ENCODE peak calls at places on chromosome 4, in ten cellular contexts. M is SJCRH30, K is breast epithelium, X is ovary, A is heart left ventricle, O is H9, G is psoas muscle, L is lower lobe of right lung, F is A673, C is GM23338. Q is an unnamed sample. For H3K27me3, the result is how much of the 10 kb centered on the place peaks cover.

GRCh38 chr4:21991050-21991449 is 42.5 kb upstream of the KCNIP4 start:
- DNase-seq in M (peak), K (no peak), X (no peak), A (no peak), O (no peak), G (no peak), L (no peak), F (no peak), C (no peak), Q (no peak)

GRCh38 chr4:48017108-48017527 is 546 bp downstream of the NIPAL1 start:
- DNase-seq in M (no peak), K (peak), X (peak), A (peak), O (peak), G (peak), L (peak), F (peak), C (peak), Q (peak)

GRCh38 chr4:147057631-147057980 is 111.9 kb upstream of the TTC29 start:
- DNase-seq in M (peak), K (no peak), X (no peak), A (no peak), O (no peak), G (no peak), L (no peak), F (peak), C (peak), Q (no peak)

GRCh38 chr4:20041838-20042237 is 209.9 kb upstream of the SLIT2 start:
- DNase-seq in M (no peak), K (no peak), X (no peak), A (no peak), O (no peak), G (no peak), L (no peak), F (no peak), C (no peak), Q (no peak)

GRCh38 chr4:114807759-114808404 is 209.3 kb downstream of the UGT8 start:
- DNase-seq in M (peak), K (no peak), X (no peak), A (no peak), O (peak), G (no peak), L (no peak), F (peak), C (peak), Q (no peak)

GRCh38 chr4:86496094-86497060 is 97.7 kb upstream of the PTPN13 start:
- DNase-seq in M (peak), K (no peak), X (peak), A (no peak), O (no peak), G (no peak), L (no peak), F (peak), C (peak), Q (no peak)

GRCh38 chr4:150411527-150411926 is 170.4 kb upstream of the MAB21L2 start:
- DNase-seq in M (peak), K (no peak), X (no peak), A (no peak), O (no peak), G (no peak), L (no peak), F (no peak), C (no peak), Q (no peak)

GRCh38 chr4:14335872-14336271 is 666.4 kb upstream of the CPEB2 start:
- DNase-seq in M (no peak), K (no peak), X (no peak), A (no peak), O (no peak), G (no peak), L (no peak), F (no peak), C (no peak), Q (no peak)

GRCh38 chr4:147822128-147822527 is 90.2 kb downstream of the ARHGAP10 start:
- DNase-seq in M (peak), K (no peak), X (peak), A (peak), O (no peak), G (peak), L (peak), F (no peak), C (no peak), Q (no peak)

GRCh38 chr4:80471701-80472100 is 136.2 kb downstream of the CFAP299 start:
- DNase-seq in M (no peak), K (peak), X (peak), A (no peak), O (peak), G (no peak), L (peak), F (no peak), C (peak), Q (no peak)

GRCh38 chr4:109826719-109827118 is 1.1 kb upstream of the RRH start:
- DNase-seq in M (peak), K (no peak), X (no peak), A (no peak), O (no peak), G (no peak), L (no peak), F (peak), C (peak), Q (no peak)

DNA sequence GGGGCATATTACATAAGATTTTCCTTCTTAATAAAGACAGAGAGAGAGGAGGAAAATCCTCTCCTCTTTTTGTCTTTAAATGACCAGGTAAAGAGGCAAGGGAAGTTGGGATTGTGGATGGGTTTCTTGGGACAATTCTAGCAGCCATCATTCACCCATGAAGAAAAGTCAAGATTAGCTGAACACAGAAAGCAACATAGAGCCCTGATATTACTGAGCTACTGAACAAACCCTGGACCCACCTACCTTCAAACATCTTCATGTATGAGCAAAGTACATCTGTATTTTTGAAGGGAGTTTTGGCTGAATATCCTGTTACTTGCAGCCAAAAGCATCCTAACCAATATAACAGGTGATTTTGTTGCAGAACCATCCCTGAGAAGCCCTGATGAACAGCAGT is 2.5 kb downstream of the SLC9B2 start:
- DNase-seq in M (no peak), K (no peak), X (no peak), A (no peak), O (no peak), G (no peak), L (no peak), F (no peak), C (no peak), Q (no peak)
- H3K27ac ChIP-seq in M (no peak), K (no peak), X (no peak), A (no peak), O (no peak), G (no peak), L (no peak), F (no peak), C (no peak), Q (no peak)

GRCh38 chr4:8862334-8862733 is 9.3 kb downstream of the HMX1 start:
- DNase-seq in M (no peak), K (no peak), X (no peak), A (no peak), O (no peak), G (no peak), L (no peak), F (no peak), C (no peak), Q (no peak)

GRCh38 chr4:8865681-8866310 is 5.8 kb downstream of the HMX1 start:
- DNase-seq in M (no peak), K (no peak), X (no peak), A (no peak), O (no peak), G (no peak), L (no peak), F (no peak), C (peak), Q (no peak)

GRCh38 chr4:8862800-8863758 is 8.6 kb downstream of the HMX1 start:
- DNase-seq in M (no peak), K (no peak), X (no peak), A (no peak), O (no peak), G (no peak), L (no peak), F (no peak), C (peak), Q (no peak)

GRCh38 chr4:8864912-8865680 is 6.5 kb downstream of the HMX1 start:
- DNase-seq in M (no peak), K (no peak), X (no peak), A (no peak), O (no peak), G (no peak), L (no peak), F (no peak), C (no peak), Q (no peak)

GRCh38 chr4:8863759-8864682 is 7.6 kb downstream of the HMX1 start:
- DNase-seq in M (no peak), K (no peak), X (no peak), A (no peak), O (no peak), G (no peak), L (no peak), F (no peak), C (peak), Q (no peak)
- H3K27me3 ChIP-seq in M (under half), K (under half), X (under half), A (half or more), O (half or more), G (half or more), L (half or more), F (half or more), C (half or more), Q (under half)

GRCh38 chr4:40200881-40201797 is 4.3 kb downstream of the RHOH start:
- DNase-seq in M (no peak), K (no peak), X (no peak), A (no peak), O (no peak), G (no peak), L (no peak), F (no peak), C (no peak), Q (no peak)

GRCh38 chr4:40204507-40205258 is 7.9 kb downstream of the RHOH start:
- DNase-seq in M (no peak), K (no peak), X (no peak), A (no peak), O (no peak), G (no peak), L (no peak), F (no peak), C (no peak), Q (no peak)

GRCh38 chr4:40199999-40200880 is 3.4 kb downstream of the RHOH start:
- DNase-seq in M (peak), K (no peak), X (no peak), A (no peak), O (no peak), G (no peak), L (no peak), F (peak), C (no peak), Q (no peak)

GRCh38 chr4:40201898-40202297 is 5.1 kb downstream of the RHOH start:
- DNase-seq in M (no peak), K (no peak), X (no peak), A (no peak), O (no peak), G (no peak), L (no peak), F (no peak), C (no peak), Q (no peak)

GRCh38 chr4:40202474-40202873 is 5.6 kb downstream of the RHOH start:
- DNase-seq in M (no peak), K (no peak), X (no peak), A (no peak), O (no peak), G (no peak), L (no peak), F (no peak), C (no peak), Q (no peak)
- H3K27ac ChIP-seq in M (no peak), K (no peak), X (no peak), A (no peak), O (no peak), G (no peak), L (peak), F (peak), C (no peak), Q (peak)

GRCh38 chr4:144357970-144358369 is 217.5 kb upstream of the GYPA start:
- DNase-seq in M (no peak), K (no peak), X (no peak), A (no peak), O (no peak), G (no peak), L (no peak), F (peak), C (no peak), Q (no peak)
- H3K27me3 ChIP-seq in M (under half), K (under half), X (under half), A (under half), O (under half), G (under half), L (under half), F (under half), C (under half), Q (under half)

Q was measured in effector memory CD4-positive, alpha-beta T cell.